ENCODE peak calls at places on chromosomes 2 and 18, in eight cellular contexts. Y is CD8-positive, alpha-beta memory T cell; Q is naive thymus-derived CD4-positive, alpha-beta T cell; W is cardiac muscle cell; J is adrenal gland; F is IMR-90; L is heart right ventricle; D is iPS DF 6.9. P is an unnamed sample.

GRCh38 chr2:232076736-232077135 is 115.2 kb downstream of the DIS3L2 start:
- DNase-seq in Y (no peak), Q (no peak), W (no peak), J (no peak), F (peak; percentile 22), L (no peak), D (no peak), P (no peak)

GRCh38 chr2:65031341-65032015 is 24.7 kb upstream of the CEP68 start:
- DNase-seq in Y (no peak), Q (peak; percentile 25), W (peak; percentile 29), J (no peak), F (no peak), L (no peak), D (no peak), P (no peak)

GRCh38 chr2:172179045-172179742 is 76.5 kb upstream of the DLX2 start:
- DNase-seq in Y (no peak), Q (no peak), W (no peak), J (no peak), F (peak; percentile 35), L (no peak), D (no peak), P (no peak)

GRCh38 chr2:101771226-101771906 is 73.9 kb downstream of the MAP4K4 start:
- DNase-seq in Y (no peak), Q (peak; percentile 35), W (no peak), J (no peak), F (no peak), L (no peak), D (no peak), P (no peak)

GRCh38 chr2:186894478-186894877 is 45.5 kb upstream of the ZSWIM2 start:
- DNase-seq in Y (no peak), Q (no peak), W (no peak), J (no peak), F (no peak), L (no peak), D (no peak), P (no peak)

GRCh38 chr2:221753401-221753800 is 181.3 kb upstream of the EPHA4 start:
- DNase-seq in Y (no peak), Q (no peak), W (no peak), J (no peak), F (no peak), L (no peak), D (no peak), P (no peak)

GRCh38 chr2:209663149-209663548 is 108.5 kb upstream of the UNC80 start:
- DNase-seq in Y (no peak), Q (no peak), W (peak; percentile 10), J (no peak), F (peak; percentile 0), L (no peak), D (no peak), P (no peak)

GRCh38 chr2:37449686-37450392 is 105.4 kb downstream of the QPCT start:
- DNase-seq in Y (no peak), Q (no peak), W (peak; percentile 40), J (no peak), F (peak; percentile 54), L (no peak), D (no peak), P (no peak)

GRCh38 chr18:67402543-67402942 is 114.0 kb downstream of the DSEL start:
- DNase-seq in Y (no peak), Q (no peak), W (peak; percentile 73), J (no peak), F (peak; percentile 88), L (no peak), D (no peak), P (no peak)

GRCh38 chr2:164821338-164821737 is 20.3 kb downstream of the COBLL1 start:
- DNase-seq in Y (no peak), Q (no peak), W (no peak), J (no peak), F (no peak), L (no peak), D (no peak), P (no peak)

GRCh38 chr2:75431757-75432156 is 129.0 kb downstream of the EVA1A start:
- DNase-seq in Y (no peak), Q (no peak), W (no peak), J (no peak), F (no peak), L (no peak), D (no peak), P (no peak)

GRCh38 chr18:55522011-55522410 is 66.0 kb downstream of the TCF4 start:
- DNase-seq in Y (no peak), Q (no peak), W (peak; percentile 38), J (no peak), F (no peak), L (no peak), D (peak; percentile 37), P (no peak)

GRCh38 chr2:37819228-37819627 is 105.9 kb upstream of the RMDN2 start:
- DNase-seq in Y (no peak), Q (no peak), W (peak; percentile 48), J (no peak), F (peak; percentile 97), L (no peak), D (no peak), P (no peak)

GRCh38 chr2:152558174-152559091 is 158.8 kb downstream of the PRPF40A start:
- DNase-seq in Y (no peak), Q (no peak), W (peak; percentile 93), J (no peak), F (peak; percentile 94), L (no peak), D (no peak), P (peak; percentile 49)

GRCh38 chr2:51734115-51734514 is 702.2 kb upstream of the NRXN1 start:
- DNase-seq in Y (no peak), Q (no peak), W (peak; percentile 72), J (no peak), F (peak; percentile 71), L (no peak), D (no peak), P (no peak)

GRCh38 chr2:7744827-7745226 is 827.6 kb downstream of the RNF144A start:
- DNase-seq in Y (peak; percentile 47), Q (no peak), W (no peak), J (no peak), F (peak; percentile 10), L (no peak), D (no peak), P (no peak)

GRCh38 chr2:169361706-169362345 is 508 bp downstream of the LRP2 start:
- DNase-seq in Y (no peak), Q (no peak), W (peak; percentile 5), J (no peak), F (no peak), L (no peak), D (peak; percentile 7), P (peak; percentile 4)

GRCh38 chr18:32114293-32114692 is 22.6 kb downstream of the RNF138 start:
- DNase-seq in Y (no peak), Q (no peak), W (no peak), J (no peak), F (no peak), L (no peak), D (no peak), P (no peak)

GRCh38 chr2:79846878-79847277 is 334.0 kb downstream of the CTNNA2 start:
- DNase-seq in Y (no peak), Q (no peak), W (no peak), J (no peak), F (no peak), L (no peak), D (no peak), P (no peak)

GRCh38 chr2:88880441-88880953 is 189.0 kb downstream of the RPIA start:
- DNase-seq in Y (no peak), Q (peak; percentile 36), W (peak; percentile 69), J (peak; percentile 33), F (peak; percentile 39), L (no peak), D (peak; percentile 18), P (no peak)

GRCh38 chr2:185645529-185645928 is 93.1 kb upstream of the FSIP2 start:
- DNase-seq in Y (no peak), Q (no peak), W (no peak), J (no peak), F (no peak), L (no peak), D (no peak), P (no peak)

GRCh38 chr2:221415789-221416188 is 156.3 kb downstream of the EPHA4 start:
- DNase-seq in Y (no peak), Q (no peak), W (no peak), J (no peak), F (no peak), L (no peak), D (no peak), P (no peak)

GRCh38 chr2:235747868-235748144 is 254.0 kb downstream of the AGAP1 start:
- DNase-seq in Y (no peak), Q (no peak), W (no peak), J (no peak), F (no peak), L (no peak), D (no peak), P (no peak)

GRCh38 chr2:62733546-62733945 is 28.0 kb downstream of the EHBP1 start:
- DNase-seq in Y (no peak), Q (no peak), W (no peak), J (no peak), F (no peak), L (no peak), D (no peak), P (no peak)

GRCh38 chr2:74037379-74037860 is 52.7 kb downstream of the TET3 start:
- DNase-seq in Y (no peak), Q (no peak), W (peak; percentile 84), J (no peak), F (peak; percentile 48), L (no peak), D (no peak), P (no peak)
- H3K4me1 ChIP-seq in Y (peaks cover 73% of the 10 kb centered on the region), Q (peaks cover 65% of the 10 kb centered on the region), W (peaks cover under 1% of the 10 kb centered on the region), J (no peaks in the 10 kb centered on the region), F (peaks cover 5% of the 10 kb centered on the region), L (peaks cover 85% of the 10 kb centered on the region), D (no peaks in the 10 kb centered on the region), P (no peaks in the 10 kb centered on the region)

GRCh38 chr2:181324912-181325311 is 132.3 kb upstream of the ITGA4 start:
- DNase-seq in Y (no peak), Q (no peak), W (no peak), J (no peak), F (no peak), L (no peak), D (no peak), P (no peak)
- H3K4me3 ChIP-seq in Y (no peak overlapping the region), Q (no peak overlapping the region), W (no peak overlapping the region), J (no peak overlapping the region), F (no peak overlapping the region), L (no peak overlapping the region), D (no peak overlapping the region), P (no peak overlapping the region)

GRCh38 chr2:217706513-217706912 is 296.3 kb downstream of the TNS1 start:
- DNase-seq in Y (no peak), Q (no peak), W (no peak), J (no peak), F (no peak), L (no peak), D (no peak), P (no peak)
- H3K27ac ChIP-seq in Y (no peak overlapping the region), Q (no peak overlapping the region), W (no peak overlapping the region), J (no peak overlapping the region), F (no peak overlapping the region), L (no peak overlapping the region), D (no peak overlapping the region), P (no peak overlapping the region)

GRCh38 chr2:127661949-127662510 is 13.3 kb downstream of the LIMS2 start:
- DNase-seq in Y (no peak), Q (no peak), W (no peak), J (peak; percentile 38), F (no peak), L (peak; percentile 59), D (no peak), P (no peak)
- H3K4me1 ChIP-seq in Y (no peaks in the 10 kb centered on the region), Q (no peaks in the 10 kb centered on the region), W (peaks cover 29% of the 10 kb centered on the region), J (no peaks in the 10 kb centered on the region), F (peaks cover 14% of the 10 kb centered on the region), L (peaks cover 75% of the 10 kb centered on the region), D (no peaks in the 10 kb centered on the region), P (no peaks in the 10 kb centered on the region)